ENCODE peak calls at places on chromosomes 13 and 19, in four cellular contexts. Q is heart left ventricle, O is MM.1S, H is tibial artery. E is an unnamed sample. For H3K4me1, the result is how much of the 10 kb centered on the place peaks cover.

GRCh38 chr13:98397221-98397620 is 179.7 kb downstream of the STK24 start:
- DNase-seq in Q (no peak), O (no peak), H (no peak), E (no peak)

GRCh38 chr19:38839816-38840582 is 8.4 kb upstream of the ECH1 start:
- DNase-seq in Q (no peak), O (no peak), H (no peak), E (no peak)

GRCh38 chr19:46155237-46155636 is 7.2 kb downstream of the IGFL2 start:
- DNase-seq in Q (no peak), O (no peak), H (no peak), E (no peak)

GRCh38 chr19:11382898-11383705 is 1.0 kb downstream of the EPOR start:
- DNase-seq in Q (peak), O (no peak), H (peak), E (peak)

GRCh38 chr19:6060600-6061391 is 49.5 kb downstream of the RFX2 start:
- DNase-seq in Q (no peak), O (no peak), H (peak), E (no peak)

GRCh38 chr19:38143847-38144246 is 80.2 kb downstream of the DPF1 start:
- DNase-seq in Q (no peak), O (no peak), H (no peak), E (no peak)

GRCh38 chr19:3196064-3196932 is 10.6 kb downstream of the NCLN start:
- DNase-seq in Q (peak), O (no peak), H (no peak), E (no peak)

GRCh38 chr19:12202250-12202649 is 39.4 kb downstream of the ZNF136 start:
- DNase-seq in Q (peak), O (no peak), H (no peak), E (no peak)

GRCh38 chr13:75636339-75637095 is 387 bp downstream of the LMO7 start:
- DNase-seq in Q (peak), O (peak), H (peak), E (peak)

GRCh38 chr13:101115762-101116161 is 300.5 kb downstream of the NALCN start:
- DNase-seq in Q (no peak), O (no peak), H (no peak), E (no peak)

GRCh38 chr13:101706651-101707050 is 254.2 kb downstream of the ITGBL1 start:
- DNase-seq in Q (no peak), O (no peak), H (no peak), E (no peak)

GRCh38 chr19:40136818-40137217 is 46.1 kb upstream of the ZNF780A start:
- DNase-seq in Q (no peak), O (no peak), H (no peak), E (no peak)

GRCh38 chr13:82867284-82867683 is 1015.0 kb downstream of the SLITRK1 start:
- DNase-seq in Q (no peak), O (no peak), H (no peak), E (no peak)

GRCh38 chr13:102333320-102334181 is 68.3 kb downstream of the FGF14 start:
- DNase-seq in Q (no peak), O (no peak), H (no peak), E (no peak)

GRCh38 chr19:33759356-33759755 is 37.3 kb upstream of the KCTD15 start:
- DNase-seq in Q (no peak), O (no peak), H (no peak), E (no peak)

GRCh38 chr19:49442793-49443365 is 1.6 kb upstream of the SLC17A7 start:
- DNase-seq in Q (peak), O (peak), H (peak), E (peak)

GRCh38 chr19:7252364-7252763 is 41.9 kb downstream of the INSR start:
- DNase-seq in Q (no peak), O (no peak), H (no peak), E (no peak)

GRCh38 chr19:30066781-30067759 is 125.0 kb downstream of the URI1 start:
- DNase-seq in Q (no peak), O (no peak), H (no peak), E (peak)

GRCh38 chr13:30846311-30846710 is 59.8 kb upstream of the MEDAG start:
- DNase-seq in Q (no peak), O (no peak), H (no peak), E (no peak)

GRCh38 chr19:18348171-18348570 is 7.8 kb downstream of the PGPEP1 start:
- DNase-seq in Q (no peak), O (no peak), H (no peak), E (no peak)

GRCh38 chr19:16296713-16297112 is 27.9 kb upstream of the KLF2 start:
- DNase-seq in Q (no peak), O (no peak), H (no peak), E (no peak)

GRCh38 chr19:11663162-11663561 is 65.9 kb downstream of the ZNF627 start:
- DNase-seq in Q (no peak), O (no peak), H (no peak), E (no peak)

GRCh38 chr13:68009546-68009945 is 779.4 kb upstream of the PCDH9 start:
- DNase-seq in Q (no peak), O (no peak), H (no peak), E (no peak)

GRCh38 chr13:68304287-68304893 is 1074.3 kb upstream of the PCDH9 start:
- DNase-seq in Q (no peak), O (peak), H (no peak), E (peak)

GRCh38 chr19:11204943-11205349 is 7.6 kb upstream of the KANK2 start:
- DNase-seq in Q (no peak), O (no peak), H (peak), E (no peak)

GRCh38 chr19:17289489-17289888 is 7.8 kb downstream of the ANKLE1 start:
- DNase-seq in Q (peak), O (peak), H (no peak), E (peak)

GRCh38 chr19:35162471-35163326 is 8.2 kb downstream of the FXYD5 start:
- DNase-seq in Q (no peak), O (no peak), H (no peak), E (no peak)

GRCh38 chr13:105240356-105240755 is 1295.1 kb downstream of the EFNB2 start:
- DNase-seq in Q (no peak), O (no peak), H (no peak), E (no peak)

GRCh38 chr13:73939071-73939380 is 195.2 kb downstream of the KLF12 start:
- DNase-seq in Q (no peak), O (no peak), H (no peak), E (no peak)

GRCh38 chr13:113337556-113337955 is 26.4 kb downstream of the GRTP1 start:
- DNase-seq in Q (peak), O (no peak), H (no peak), E (no peak)

GRCh38 chr13:32267836-32268439 is 47.2 kb downstream of the ZAR1L start:
- DNase-seq in Q (no peak), O (peak), H (no peak), E (no peak)

GRCh38 chr19:41932259-41933130 is 4.2 kb upstream of the ERFL start:
- DNase-seq in Q (no peak), O (no peak), H (no peak), E (no peak)
- H3K4me3 ChIP-seq in Q (no peak), O (no peak), H (no peak), E (no peak)

GRCh38 chr13:23667750-23668149 is 97.5 kb downstream of the TNFRSF19 start:
- DNase-seq in Q (no peak), O (no peak), H (no peak), E (no peak)
- TF ChIP-seq CTCF in Q (no peak), O (no peak), H (no peak), E (no peak)

GRCh38 chr13:34223984-34224383 is 406.0 kb downstream of the RFC3 start:
- DNase-seq in Q (no peak), O (no peak), H (no peak), E (no peak)

GRCh38 chr13:34230271-34230670 is 412.3 kb downstream of the RFC3 start:
- DNase-seq in Q (no peak), O (no peak), H (no peak), E (no peak)

GRCh38 chr13:34224877-34225276 is 406.9 kb downstream of the RFC3 start:
- DNase-seq in Q (no peak), O (no peak), H (no peak), E (no peak)
- H3K4me1 ChIP-seq in Q (under half), O (under half), H (under half), E (under half)

GRCh38 chr13:72536668-72537399 is 190.6 kb downstream of the MZT1 start:
- DNase-seq in Q (no peak), O (no peak), H (no peak), E (peak)
- H3K4me3 ChIP-seq in Q (peak), O (no peak), H (no peak), E (no peak)

DNA sequence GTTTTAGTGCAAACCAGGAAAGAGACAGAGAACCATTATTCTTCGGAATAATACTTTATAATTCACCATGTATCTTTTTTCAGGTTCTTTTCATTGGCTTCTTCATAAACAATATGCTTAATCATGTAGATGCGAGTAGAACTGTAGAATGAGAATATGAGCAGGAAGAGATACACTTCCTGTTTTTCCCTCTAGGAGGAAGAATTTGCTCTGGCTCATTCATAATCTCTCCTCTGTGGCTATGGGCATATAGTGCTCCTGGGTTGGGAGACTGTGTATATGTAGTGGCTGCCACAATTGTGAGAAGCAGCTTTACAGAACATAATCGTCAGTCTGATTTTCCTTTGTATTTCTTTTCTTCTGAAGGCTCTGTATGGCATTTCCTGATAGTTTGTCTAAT is 2.8 kb upstream of the DCLK1 start:
- DNase-seq in Q (no peak), O (no peak), H (no peak), E (no peak)
- TF ChIP-seq CTCF in Q (no peak), O (no peak), H (peak), E (no peak)

GRCh38 chr13:40958655-40959054 is 60.5 kb downstream of the ELF1 start:
- DNase-seq in Q (no peak), O (no peak), H (no peak), E (no peak)

GRCh38 chr13:40963927-40964326 is 55.2 kb downstream of the ELF1 start:
- DNase-seq in Q (no peak), O (no peak), H (no peak), E (no peak)

GRCh38 chr13:40960721-40961120 is 58.4 kb downstream of the ELF1 start:
- DNase-seq in Q (no peak), O (no peak), H (no peak), E (no peak)

GRCh38 chr13:40961224-40961623 is 57.9 kb downstream of the ELF1 start:
- DNase-seq in Q (no peak), O (no peak), H (no peak), E (no peak)

GRCh38 chr13:40961826-40962225 is 57.3 kb downstream of the ELF1 start:
- DNase-seq in Q (no peak), O (no peak), H (no peak), E (no peak)
- H3K4me1 ChIP-seq in Q (under half), O (under half), H (under half), E (under half)

DNA sequence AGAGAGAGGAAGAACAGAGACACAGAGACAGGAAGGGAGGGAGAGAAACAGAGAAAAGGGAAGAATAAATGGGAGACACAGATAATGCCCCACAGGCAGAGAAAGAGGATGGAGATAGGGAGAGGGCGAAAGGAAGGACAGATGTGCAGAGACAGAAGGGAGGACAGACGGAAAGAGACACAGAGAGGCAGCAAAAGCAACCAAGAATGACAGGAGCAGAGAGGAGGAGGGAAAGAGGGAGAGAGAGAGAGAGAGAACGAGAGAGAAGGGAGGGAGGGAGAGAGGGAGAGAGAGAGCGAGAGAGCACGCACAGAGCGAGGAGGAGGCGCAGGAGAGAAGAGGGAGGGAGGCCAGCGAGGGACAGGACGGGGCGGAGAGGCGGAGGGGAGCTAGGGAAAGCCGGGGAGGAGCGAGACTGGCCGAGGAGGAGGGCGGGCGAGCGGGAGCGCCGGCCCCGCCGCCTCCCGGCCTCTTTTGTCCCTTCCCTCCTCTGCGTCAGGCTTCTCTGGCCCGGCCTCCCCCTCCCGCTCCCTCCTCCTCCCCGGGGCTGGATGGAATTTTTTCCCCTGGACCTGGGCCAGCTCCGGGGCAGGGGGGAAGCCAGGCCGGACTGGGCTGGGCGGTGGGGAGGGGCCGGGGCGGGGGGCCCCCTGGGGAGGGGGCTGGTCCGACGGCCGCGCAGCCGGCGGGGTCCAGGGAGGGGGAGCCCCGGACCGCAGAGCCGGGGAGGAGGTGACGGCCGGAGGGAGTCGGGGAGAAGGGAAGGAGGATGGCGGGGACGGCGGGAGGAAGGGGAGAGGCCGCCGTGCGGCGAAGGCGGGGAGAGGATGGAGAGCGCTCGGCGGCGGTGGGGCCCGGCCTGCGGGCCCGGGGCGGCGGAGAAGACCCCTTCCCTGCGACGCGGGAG is 4.2 kb upstream of the SPACA6 start:
- DNase-seq in Q (peak), O (no peak), H (peak), E (peak)
- H3K4me3 ChIP-seq in Q (peak), O (no peak), H (peak), E (peak)

GRCh38 chr13:28356506-28357064 is 138.3 kb downstream of the FLT1 start:
- DNase-seq in Q (no peak), O (no peak), H (no peak), E (no peak)

GRCh38 chr13:28355046-28355821 is 139.7 kb downstream of the FLT1 start:
- DNase-seq in Q (no peak), O (no peak), H (no peak), E (no peak)

GRCh38 chr13:28357846-28358496 is 137.0 kb downstream of the FLT1 start:
- DNase-seq in Q (no peak), O (no peak), H (no peak), E (no peak)

GRCh38 chr13:28357247-28357825 is 137.6 kb downstream of the FLT1 start:
- DNase-seq in Q (no peak), O (no peak), H (no peak), E (no peak)

DNA sequence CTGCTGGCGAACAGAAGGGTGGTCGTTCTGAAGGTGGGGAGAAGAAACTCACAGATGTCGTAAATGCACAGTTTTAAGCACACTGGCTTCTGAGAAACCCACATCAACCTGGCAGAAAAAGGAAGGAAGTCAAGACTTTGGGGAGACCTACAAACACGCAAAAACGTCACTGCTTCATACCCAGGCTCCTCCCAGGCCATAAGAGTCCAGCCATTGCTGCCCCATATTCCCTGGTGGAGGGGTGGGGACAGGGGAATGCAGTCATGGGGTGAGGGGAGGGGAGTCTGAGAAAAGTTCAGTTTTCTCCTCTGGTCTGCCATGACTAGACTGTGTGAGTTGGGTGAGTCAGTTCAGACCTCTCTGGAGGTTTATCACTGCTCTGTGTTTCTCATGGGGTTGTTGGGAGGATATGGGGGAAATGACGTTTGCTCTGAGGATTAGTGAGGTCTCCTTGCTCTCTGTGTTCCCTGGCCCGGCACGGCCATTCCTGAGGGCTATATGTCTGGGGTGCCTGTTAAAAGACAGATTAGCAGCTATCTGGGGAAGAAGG is 139.0 kb downstream of the FLT1 start:
- DNase-seq in Q (no peak), O (no peak), H (no peak), E (no peak)
- TF ChIP-seq CTCF in Q (no peak), O (no peak), H (no peak), E (no peak)

DNA sequence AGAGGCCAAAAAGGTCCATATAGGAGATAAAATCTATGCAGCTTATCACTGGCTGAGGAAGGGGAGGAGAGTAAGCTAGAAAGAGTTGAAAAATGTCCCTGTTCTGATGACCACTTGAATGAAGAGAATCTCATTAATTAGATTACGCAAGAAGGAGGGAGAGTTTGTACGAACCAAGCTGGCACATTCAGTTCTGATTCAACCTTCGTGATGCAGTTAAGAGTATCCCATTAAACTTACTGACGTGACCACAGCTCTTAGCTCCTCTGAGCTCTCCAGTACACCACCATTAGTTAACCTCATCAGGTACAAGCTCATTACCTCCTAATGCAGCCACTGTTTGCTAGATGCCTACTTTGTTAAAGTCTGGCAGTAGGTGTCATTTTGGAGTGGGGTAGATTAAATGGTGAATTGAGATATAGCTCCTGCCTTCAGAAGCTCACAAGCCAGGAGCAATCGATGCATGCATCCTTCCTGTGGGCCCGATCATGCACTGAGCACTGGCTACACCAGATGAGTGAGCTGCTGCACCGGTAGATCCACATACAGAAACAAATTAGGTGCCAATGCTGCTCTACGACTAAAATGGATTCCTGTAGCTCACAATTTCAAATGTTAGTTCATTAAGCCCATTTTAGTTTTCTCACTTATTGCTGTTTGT is 458.3 kb downstream of the COG6 start:
- DNase-seq in Q (no peak), O (no peak), H (no peak), E (no peak)
- H3K4me1 ChIP-seq in Q (under half), O (under half), H (under half), E (under half)

E was measured in mucosa of descending colon.